ENCODE peak calls at places on chromosomes 3 and 15, in five cellular contexts. O is WERI-Rb-1; F is GM12878; U is CD8-positive, alpha-beta memory T cell; P is lung. A is an unnamed sample.

GRCh38 chr15:49823987-49824538 is 203.2 kb downstream of the DTWD1 start:
- DNase-seq in O (no peak), F (no peak), U (no peak), P (no peak), A (no peak)

GRCh38 chr3:50445919-50446318 is 57.5 kb downstream of the CACNA2D2 start:
- DNase-seq in O (no peak), F (no peak), U (no peak), P (peak), A (no peak)

GRCh38 chr15:73602444-73602843 is 30.7 kb downstream of the NPTN start:
- DNase-seq in O (no peak), F (no peak), U (no peak), P (no peak), A (no peak)

GRCh38 chr3:112394008-112394616 is 61.2 kb downstream of the CD200 start:
- DNase-seq in O (no peak), F (no peak), U (no peak), P (no peak), A (no peak)

GRCh38 chr3:196502775-196503181 is 790 bp downstream of the RNF168 start:
- DNase-seq in O (peak), F (no peak), U (peak), P (peak), A (peak)

GRCh38 chr3:11818033-11818432 is 28.7 kb downstream of the TAMM41 start:
- DNase-seq in O (no peak), F (no peak), U (no peak), P (no peak), A (no peak)

GRCh38 chr15:72784233-72784876 is 797 bp upstream of the ADPGK start:
- DNase-seq in O (peak), F (peak), U (no peak), P (peak), A (peak)

GRCh38 chr3:193620650-193621049 is 27.6 kb downstream of the OPA1 start:
- DNase-seq in O (no peak), F (peak), U (no peak), P (no peak), A (peak)

GRCh38 chr3:62876064-62876463 is 848 bp upstream of the CADPS start:
- DNase-seq in O (peak), F (no peak), U (no peak), P (peak), A (peak)

GRCh38 chr3:126807795-126808194 is 103.8 kb downstream of the CHCHD6 start:
- DNase-seq in O (no peak), F (no peak), U (no peak), P (no peak), A (no peak)

GRCh38 chr15:62495670-62496328 is 330.7 kb upstream of the C2CD4B start:
- DNase-seq in O (peak), F (no peak), U (no peak), P (no peak), A (no peak)

GRCh38 chr3:52010431-52010830 is 14.7 kb upstream of the RPL29 start:
- DNase-seq in O (peak), F (no peak), U (no peak), P (no peak), A (no peak)

GRCh38 chr3:171260430-171260829 is 199.8 kb downstream of the TNIK start:
- DNase-seq in O (no peak), F (no peak), U (no peak), P (no peak), A (no peak)

GRCh38 chr15:91706366-91707032 is 147.0 kb upstream of the SLCO3A1 start:
- DNase-seq in O (peak), F (peak), U (peak), P (peak), A (peak)

GRCh38 chr3:126436826-126437717 is 38.6 kb downstream of the ZXDC start:
- DNase-seq in O (no peak), F (no peak), U (no peak), P (no peak), A (no peak)

GRCh38 chr15:100093211-100094126 is 248.3 kb downstream of the ADAMTS17 start:
- DNase-seq in O (no peak), F (no peak), U (no peak), P (peak), A (no peak)

GRCh38 chr15:75597667-75598341 is 18.7 kb upstream of the PTPN9 start:
- DNase-seq in O (no peak), F (no peak), U (peak), P (no peak), A (peak)

GRCh38 chr3:194738254-194739093 is 52.8 kb downstream of the FAM43A start:
- DNase-seq in O (no peak), F (no peak), U (no peak), P (no peak), A (no peak)

GRCh38 chr3:196518999-196519737 is 4.0 kb upstream of the SMCO1 start:
- DNase-seq in O (peak), F (no peak), U (peak), P (peak), A (peak)

GRCh38 chr3:141412087-141412935 is 44.0 kb downstream of the ZBTB38 start:
- DNase-seq in O (no peak), F (no peak), U (peak), P (no peak), A (peak)

GRCh38 chr3:27712136-27713065 is 9.7 kb downstream of the EOMES start:
- DNase-seq in O (peak), F (no peak), U (peak), P (peak), A (peak)

GRCh38 chr3:14520967-14521366 is 19.2 kb downstream of the GRIP2 start:
- DNase-seq in O (peak), F (no peak), U (no peak), P (no peak), A (no peak)

GRCh38 chr15:77493324-77493907 is 72.7 kb downstream of the HMG20A start:
- DNase-seq in O (no peak), F (no peak), U (no peak), P (no peak), A (peak)

GRCh38 chr3:58488962-58489361 is 2.9 kb upstream of the KCTD6 start:
- DNase-seq in O (no peak), F (no peak), U (no peak), P (no peak), A (no peak)

GRCh38 chr3:24763421-24763820 is 268.8 kb upstream of the THRB start:
- DNase-seq in O (no peak), F (no peak), U (no peak), P (no peak), A (no peak)

GRCh38 chr3:16132190-16132589 is 42.3 kb upstream of the GALNT15 start:
- DNase-seq in O (peak), F (no peak), U (no peak), P (no peak), A (no peak)

GRCh38 chr15:60345616-60346015 is 52.2 kb downstream of the ANXA2 start:
- DNase-seq in O (no peak), F (no peak), U (no peak), P (no peak), A (no peak)

GRCh38 chr15:88255109-88255495 is 1.4 kb downstream of the NTRK3 start:
- DNase-seq in O (no peak), F (no peak), U (no peak), P (no peak), A (no peak)

GRCh38 chr15:78302579-78302978 is 3.2 kb upstream of the SKIC8 start:
- DNase-seq in O (no peak), F (no peak), U (no peak), P (no peak), A (peak)

GRCh38 chr3:196688349-196688748 is 23.7 kb downstream of the CEP19 start:
- DNase-seq in O (no peak), F (no peak), U (no peak), P (peak), A (no peak)

GRCh38 chr3:151817473-151817872 is 3.6 kb downstream of the AADAC start:
- DNase-seq in O (no peak), F (no peak), U (no peak), P (no peak), A (no peak)

GRCh38 chr3:160587105-160587504 is 21.7 kb upstream of the KPNA4 start:
- DNase-seq in O (no peak), F (no peak), U (no peak), P (no peak), A (no peak)

GRCh38 chr3:39724233-39724846 is 85.1 kb upstream of the MYRIP start:
- DNase-seq in O (no peak), F (no peak), U (no peak), P (no peak), A (no peak)

GRCh38 chr15:89416339-89417183 is 79.8 kb downstream of the RHCG start:
- DNase-seq in O (peak), F (no peak), U (peak), P (peak), A (peak)

GRCh38 chr3:143123353-143123974 is 3.9 kb downstream of the CHST2 start:
- DNase-seq in O (no peak), F (no peak), U (no peak), P (no peak), A (peak)
- H3K4me3 ChIP-seq in O (no peak), F (peak), U (peak), P (no peak), A (peak)

GRCh38 chr3:101009386-101009785 is 16.2 kb upstream of the ABI3BP start:
- DNase-seq in O (no peak), F (no peak), U (no peak), P (no peak), A (no peak)

GRCh38 chr3:101011086-101011485 is 17.9 kb upstream of the ABI3BP start:
- DNase-seq in O (no peak), F (no peak), U (no peak), P (no peak), A (no peak)

DNA sequence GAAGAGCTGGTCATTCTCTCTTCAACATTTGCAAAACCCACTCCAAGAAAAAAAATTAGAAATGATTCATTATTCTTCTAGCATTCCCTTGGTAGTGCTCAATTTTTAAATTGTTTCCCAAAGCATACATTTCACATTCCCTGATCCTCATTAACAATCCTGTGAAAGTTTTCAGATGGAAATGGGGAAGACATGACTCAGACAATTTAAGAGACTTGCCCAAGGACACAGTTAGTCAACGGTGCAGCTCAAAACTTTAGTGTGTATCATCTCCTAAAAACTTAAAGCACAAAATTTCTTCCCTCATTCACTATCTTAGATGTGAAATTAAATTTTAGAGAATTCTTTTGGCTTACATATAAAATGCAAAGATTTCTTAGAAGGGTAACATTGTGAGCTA is 17.1 kb upstream of the ABI3BP start:
- DNase-seq in O (no peak), F (no peak), U (no peak), P (no peak), A (no peak)
- H3K4me3 ChIP-seq in O (no peak), F (no peak), U (no peak), P (no peak), A (no peak)

DNA sequence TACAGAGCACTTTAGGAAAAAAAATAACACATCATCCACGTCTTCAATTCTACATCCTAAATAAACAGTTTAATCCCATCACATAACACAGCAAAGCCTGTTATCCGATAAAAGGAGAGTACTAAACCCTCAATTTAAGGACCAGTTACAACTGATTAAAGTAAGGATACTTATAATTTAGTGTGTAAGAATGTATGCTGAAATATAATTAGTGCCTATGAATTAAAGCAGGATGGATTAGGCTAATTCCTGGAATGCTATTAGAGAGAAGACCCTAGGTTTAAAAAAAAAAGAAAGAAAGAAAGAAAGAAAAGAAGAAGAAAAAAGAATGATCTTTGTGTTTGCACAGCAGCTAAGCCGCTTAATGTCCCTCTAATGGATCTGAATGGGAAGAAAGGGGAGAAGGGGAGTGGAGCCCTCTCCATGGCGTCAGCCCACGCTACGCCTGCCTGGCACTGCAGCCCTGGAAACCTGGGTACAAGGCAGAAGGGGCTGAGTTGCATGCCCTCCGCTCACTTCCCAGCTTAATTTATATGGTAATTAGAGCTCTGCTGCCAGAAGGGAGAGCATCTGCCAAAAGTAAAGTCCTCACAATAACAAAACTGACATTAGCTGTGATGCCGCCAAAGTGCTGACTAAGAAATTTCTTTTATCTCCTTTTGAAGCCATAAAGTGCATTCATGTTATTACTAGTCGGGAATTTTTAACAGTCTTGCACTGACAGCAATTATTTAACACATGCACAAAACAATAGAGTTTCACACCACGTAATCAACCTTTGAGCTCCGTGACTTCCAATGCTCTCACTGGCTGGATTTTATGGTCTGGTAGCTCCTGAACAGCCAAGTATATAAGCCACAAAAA is 89.9 kb downstream of the FSIP1 start:
- DNase-seq in O (peak), F (no peak), U (no peak), P (no peak), A (peak)
- H3K4me3 ChIP-seq in O (peak), F (no peak), U (no peak), P (no peak), A (no peak)

GRCh38 chr3:133747373-133747772 is 1.2 kb downstream of the TF start:
- DNase-seq in O (no peak), F (no peak), U (no peak), P (no peak), A (no peak)
- H3K4me3 ChIP-seq in O (no peak), F (no peak), U (no peak), P (no peak), A (no peak)

GRCh38 chr15:36888018-36888992 is 212.0 kb downstream of the MEIS2 start:
- DNase-seq in O (peak), F (no peak), U (no peak), P (no peak), A (no peak)
- H3K4me3 ChIP-seq in O (peak), F (peak), U (no peak), P (no peak), A (no peak)

GRCh38 chr3:177547953-177548352 is 350.7 kb upstream of the TBL1XR1 start:
- DNase-seq in O (no peak), F (no peak), U (peak), P (no peak), A (no peak)
- H3K4me3 ChIP-seq in O (no peak), F (no peak), U (no peak), P (no peak), A (no peak)

GRCh38 chr3:63968612-63969350 is 54.5 kb downstream of the PSMD6 start:
- DNase-seq in O (no peak), F (no peak), U (no peak), P (no peak), A (peak)
- H3K4me3 ChIP-seq in O (peak), F (peak), U (peak), P (no peak), A (peak)

GRCh38 chr3:150545419-150546225 is 674 bp downstream of the SERP1 start:
- DNase-seq in O (no peak), F (no peak), U (no peak), P (no peak), A (peak)

GRCh38 chr3:150544040-150544439 is 2.3 kb downstream of the SERP1 start:
- DNase-seq in O (no peak), F (no peak), U (no peak), P (no peak), A (no peak)

GRCh38 chr3:150543531-150543930 is 2.8 kb downstream of the SERP1 start:
- DNase-seq in O (no peak), F (no peak), U (no peak), P (no peak), A (no peak)

GRCh38 chr3:150543128-150543527 is 3.2 kb downstream of the SERP1 start:
- DNase-seq in O (no peak), F (no peak), U (no peak), P (no peak), A (no peak)

GRCh38 chr3:150544726-150545125 is 1.6 kb downstream of the SERP1 start:
- DNase-seq in O (no peak), F (no peak), U (no peak), P (no peak), A (no peak)
- H3K4me3 ChIP-seq in O (peak), F (peak), U (peak), P (no peak), A (peak)

A was measured in GM12865.